ENCODE peak calls at places on chromosomes 16 and 17, in seven cellular contexts. One of them, this sample, is unnamed. For H3K36me3 and H3K4me1, the result is how much of the 10 kb centered on the place peaks cover.

GRCh38 chr17:74424117-74424516 is 7.8 kb upstream of the GPRC5C start:
- DNase-seq in right lobe of liver: no peak
- DNase-seq in hepatocyte: no peak
- DNase-seq in colonic mucosa: no peak
- DNase-seq in Peyer's patch: no peak
- DNase-seq in fibroblast of lung: no peak
- DNase-seq in lung: no peak
- DNase-seq in this sample: no peak

GRCh38 chr17:38330941-38331411 is 12.8 kb downstream of the GPR179 start:
- DNase-seq in hepatocyte: no peak
- DNase-seq in right lobe of liver: no peak
- DNase-seq in lung: no peak
- DNase-seq in colonic mucosa: no peak
- DNase-seq in Peyer's patch: no peak
- DNase-seq in fibroblast of lung: no peak
- DNase-seq in this sample: no peak

GRCh38 chr16:8848939-8849391 is 19.8 kb downstream of the CARHSP1 start:
- DNase-seq in fibroblast of lung: peak
- DNase-seq in colonic mucosa: no peak
- DNase-seq in Peyer's patch: no peak
- DNase-seq in right lobe of liver: no peak
- DNase-seq in hepatocyte: no peak
- DNase-seq in lung: no peak
- DNase-seq in this sample: no peak

GRCh38 chr16:47037396-47037745 is 63.9 kb upstream of the DNAJA2 start:
- DNase-seq in colonic mucosa: peak
- DNase-seq in Peyer's patch: peak
- DNase-seq in right lobe of liver: no peak
- DNase-seq in fibroblast of lung: peak
- DNase-seq in hepatocyte: peak
- DNase-seq in lung: no peak
- DNase-seq in this sample: peak

GRCh38 chr17:38654411-38655398 is 20.1 kb downstream of the EPOP start:
- DNase-seq in colonic mucosa: no peak
- DNase-seq in lung: no peak
- DNase-seq in fibroblast of lung: no peak
- DNase-seq in hepatocyte: no peak
- DNase-seq in right lobe of liver: no peak
- DNase-seq in Peyer's patch: no peak
- DNase-seq in this sample: no peak

GRCh38 chr16:177394-177822 is 928 bp downstream of the HBA1 start:
- DNase-seq in right lobe of liver: no peak
- DNase-seq in colonic mucosa: no peak
- DNase-seq in lung: no peak
- DNase-seq in fibroblast of lung: peak
- DNase-seq in hepatocyte: peak
- DNase-seq in Peyer's patch: no peak
- DNase-seq in this sample: no peak

GRCh38 chr16:29307598-29308507 is 98.7 kb downstream of the NPIPB11 start:
- DNase-seq in hepatocyte: no peak
- DNase-seq in Peyer's patch: no peak
- DNase-seq in lung: no peak
- DNase-seq in fibroblast of lung: peak
- DNase-seq in colonic mucosa: no peak
- DNase-seq in right lobe of liver: no peak
- DNase-seq in this sample: no peak

GRCh38 chr17:28230011-28230410 is 89.0 kb upstream of the TMEM97 start:
- DNase-seq in Peyer's patch: no peak
- DNase-seq in right lobe of liver: no peak
- DNase-seq in colonic mucosa: no peak
- DNase-seq in fibroblast of lung: no peak
- DNase-seq in hepatocyte: no peak
- DNase-seq in lung: no peak
- DNase-seq in this sample: no peak

GRCh38 chr16:77219437-77219836 is 20.2 kb downstream of the SYCE1L start:
- DNase-seq in lung: no peak
- DNase-seq in colonic mucosa: no peak
- DNase-seq in Peyer's patch: no peak
- DNase-seq in hepatocyte: no peak
- DNase-seq in right lobe of liver: no peak
- DNase-seq in fibroblast of lung: no peak
- DNase-seq in this sample: no peak

GRCh38 chr17:10907370-10907769 is 69.5 kb upstream of the PIRT start:
- DNase-seq in hepatocyte: no peak
- DNase-seq in right lobe of liver: no peak
- DNase-seq in fibroblast of lung: no peak
- DNase-seq in Peyer's patch: no peak
- DNase-seq in lung: no peak
- DNase-seq in colonic mucosa: no peak
- DNase-seq in this sample: no peak

GRCh38 chr17:4679652-4680051 is 24.3 kb downstream of the PELP1 start:
- DNase-seq in fibroblast of lung: peak
- DNase-seq in hepatocyte: peak
- DNase-seq in right lobe of liver: no peak
- DNase-seq in lung: no peak
- DNase-seq in colonic mucosa: no peak
- DNase-seq in Peyer's patch: no peak
- DNase-seq in this sample: no peak

GRCh38 chr16:56547120-56547948 is 17.5 kb upstream of the MT4 start:
- DNase-seq in fibroblast of lung: peak
- DNase-seq in colonic mucosa: no peak
- DNase-seq in right lobe of liver: no peak
- DNase-seq in hepatocyte: peak
- DNase-seq in Peyer's patch: no peak
- DNase-seq in lung: no peak
- DNase-seq in this sample: no peak

GRCh38 chr17:75849304-75849695 is 5.1 kb upstream of the UNC13D start:
- DNase-seq in hepatocyte: no peak
- DNase-seq in right lobe of liver: no peak
- DNase-seq in lung: no peak
- DNase-seq in fibroblast of lung: no peak
- DNase-seq in Peyer's patch: no peak
- DNase-seq in colonic mucosa: no peak
- DNase-seq in this sample: no peak

GRCh38 chr17:75845933-75846700 is 1.9 kb upstream of the UNC13D start:
- DNase-seq in hepatocyte: no peak
- DNase-seq in colonic mucosa: peak
- DNase-seq in lung: no peak
- DNase-seq in right lobe of liver: no peak
- DNase-seq in Peyer's patch: no peak
- DNase-seq in fibroblast of lung: no peak
- DNase-seq in this sample: peak

GRCh38 chr17:75846701-75847594 is 2.7 kb upstream of the UNC13D start:
- DNase-seq in Peyer's patch: no peak
- DNase-seq in fibroblast of lung: no peak
- DNase-seq in hepatocyte: no peak
- DNase-seq in right lobe of liver: no peak
- DNase-seq in lung: no peak
- DNase-seq in colonic mucosa: no peak
- DNase-seq in this sample: no peak

GRCh38 chr17:75848523-75849303 is 4.5 kb upstream of the UNC13D start:
- DNase-seq in lung: peak
- DNase-seq in colonic mucosa: peak
- DNase-seq in right lobe of liver: peak
- DNase-seq in hepatocyte: peak
- DNase-seq in Peyer's patch: peak
- DNase-seq in fibroblast of lung: no peak
- DNase-seq in this sample: peak

GRCh38 chr17:75847595-75848522 is 3.7 kb upstream of the UNC13D start:
- DNase-seq in hepatocyte: no peak
- DNase-seq in Peyer's patch: no peak
- DNase-seq in lung: no peak
- DNase-seq in fibroblast of lung: no peak
- DNase-seq in colonic mucosa: no peak
- DNase-seq in right lobe of liver: no peak
- DNase-seq in this sample: no peak
- H3K36me3 ChIP-seq in hepatocyte: under half
- H3K36me3 ChIP-seq in Peyer's patch: under half
- H3K36me3 ChIP-seq in lung: under half
- H3K36me3 ChIP-seq in fibroblast of lung: under half
- H3K36me3 ChIP-seq in colonic mucosa: under half
- H3K36me3 ChIP-seq in right lobe of liver: under half
- H3K36me3 ChIP-seq in this sample: half or more

GRCh38 chr17:82596316-82596715 is 51.9 kb downstream of the WDR45B start:
- DNase-seq in fibroblast of lung: no peak
- DNase-seq in hepatocyte: no peak
- DNase-seq in lung: no peak
- DNase-seq in right lobe of liver: no peak
- DNase-seq in Peyer's patch: no peak
- DNase-seq in colonic mucosa: no peak
- DNase-seq in this sample: no peak
- H3K4me1 ChIP-seq in fibroblast of lung: under half
- H3K4me1 ChIP-seq in hepatocyte: under half
- H3K4me1 ChIP-seq in lung: under half
- H3K4me1 ChIP-seq in right lobe of liver: under half
- H3K4me1 ChIP-seq in Peyer's patch: under half
- H3K4me1 ChIP-seq in colonic mucosa: under half
- H3K4me1 ChIP-seq in this sample: half or more

GRCh38 chr16:75416904-75417565 is 16.3 kb downstream of the CFDP1 start:
- DNase-seq in fibroblast of lung: no peak
- DNase-seq in colonic mucosa: no peak
- DNase-seq in lung: no peak
- DNase-seq in right lobe of liver: no peak
- DNase-seq in Peyer's patch: no peak
- DNase-seq in hepatocyte: no peak
- DNase-seq in this sample: no peak

GRCh38 chr16:75424096-75424762 is 9.1 kb downstream of the CFDP1 start:
- DNase-seq in fibroblast of lung: peak
- DNase-seq in lung: no peak
- DNase-seq in hepatocyte: peak
- DNase-seq in right lobe of liver: no peak
- DNase-seq in Peyer's patch: no peak
- DNase-seq in colonic mucosa: no peak
- DNase-seq in this sample: no peak

GRCh38 chr16:75421820-75422126 is 11.5 kb downstream of the CFDP1 start:
- DNase-seq in colonic mucosa: no peak
- DNase-seq in right lobe of liver: no peak
- DNase-seq in lung: no peak
- DNase-seq in hepatocyte: no peak
- DNase-seq in fibroblast of lung: no peak
- DNase-seq in Peyer's patch: no peak
- DNase-seq in this sample: no peak

GRCh38 chr16:75415169-75415908 is 18.0 kb downstream of the CFDP1 start:
- DNase-seq in lung: no peak
- DNase-seq in Peyer's patch: no peak
- DNase-seq in right lobe of liver: no peak
- DNase-seq in hepatocyte: no peak
- DNase-seq in colonic mucosa: no peak
- DNase-seq in fibroblast of lung: no peak
- DNase-seq in this sample: no peak

DNA sequence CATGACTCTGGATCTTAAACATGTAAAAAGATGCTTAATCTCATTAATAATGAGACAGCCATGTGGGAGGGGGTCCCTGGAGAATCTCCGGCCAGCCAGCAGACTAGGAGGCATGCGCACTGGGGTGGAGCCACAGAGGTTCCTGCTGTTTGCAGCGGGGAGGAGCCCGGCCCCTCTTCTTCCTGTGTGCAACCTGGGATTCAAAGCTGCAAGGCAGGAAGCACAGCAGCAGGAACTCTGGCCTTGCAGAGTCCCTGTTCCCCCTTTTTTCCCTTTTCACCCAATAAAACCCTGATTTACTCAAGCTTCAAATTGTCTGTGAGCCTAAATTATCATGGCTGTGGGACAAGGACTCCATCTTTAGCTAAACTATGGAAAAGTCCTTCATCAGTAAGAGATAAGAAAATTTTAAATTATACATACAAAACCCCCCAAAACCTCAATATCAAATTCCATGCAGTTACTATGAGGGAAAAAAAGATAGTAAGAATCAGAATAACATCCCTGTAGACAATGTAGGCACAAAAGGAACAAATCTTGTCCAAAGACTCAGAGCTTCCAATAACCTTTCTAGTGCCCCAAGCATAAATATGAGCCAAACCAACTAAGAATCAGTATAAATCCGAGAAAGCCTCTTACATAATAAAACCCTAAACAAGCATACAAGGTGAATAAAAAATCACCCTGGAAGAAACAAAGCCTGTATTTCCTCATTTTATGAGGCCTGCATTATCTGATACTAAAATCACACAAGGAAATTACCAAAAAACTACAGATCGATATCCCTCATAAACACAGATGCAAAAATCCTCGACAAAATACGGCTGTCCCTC is 12.1 kb downstream of the CFDP1 start:
- DNase-seq in Peyer's patch: peak
- DNase-seq in fibroblast of lung: peak
- DNase-seq in hepatocyte: peak
- DNase-seq in colonic mucosa: peak
- DNase-seq in right lobe of liver: peak
- DNase-seq in lung: peak
- DNase-seq in this sample: peak
- H3K27ac ChIP-seq in Peyer's patch: no peak
- H3K27ac ChIP-seq in fibroblast of lung: no peak
- H3K27ac ChIP-seq in hepatocyte: peak
- H3K27ac ChIP-seq in colonic mucosa: peak
- H3K27ac ChIP-seq in right lobe of liver: no peak
- H3K27ac ChIP-seq in lung: no peak
- H3K27ac ChIP-seq in this sample: peak

DNA sequence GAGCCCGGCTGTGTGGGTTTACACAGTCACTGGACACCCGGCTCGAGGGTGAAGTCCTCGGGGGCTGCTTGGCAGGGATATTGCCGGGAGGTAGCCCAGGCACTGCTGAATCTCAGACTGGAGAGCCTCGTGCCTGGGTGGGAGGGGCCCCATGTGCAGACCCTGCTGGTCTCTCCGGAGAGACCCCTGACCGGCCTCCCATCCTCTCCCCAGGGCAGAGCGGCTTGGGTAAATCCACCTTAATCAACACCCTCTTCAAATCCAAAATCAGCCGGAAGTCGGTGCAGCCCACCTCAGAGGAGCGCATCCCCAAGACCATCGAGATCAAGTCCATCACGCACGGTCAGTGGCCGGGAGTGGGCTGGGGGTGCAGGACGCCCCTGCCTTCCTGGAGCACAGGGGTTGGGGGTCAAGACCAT is 346.5 kb downstream of the SEC14L1 start:
- DNase-seq in fibroblast of lung: no peak
- DNase-seq in colonic mucosa: no peak
- DNase-seq in lung: no peak
- DNase-seq in hepatocyte: no peak
- DNase-seq in Peyer's patch: no peak
- DNase-seq in right lobe of liver: peak
- DNase-seq in this sample: peak
- H3K36me3 ChIP-seq in fibroblast of lung: half or more
- H3K36me3 ChIP-seq in colonic mucosa: under half
- H3K36me3 ChIP-seq in lung: under half
- H3K36me3 ChIP-seq in hepatocyte: under half
- H3K36me3 ChIP-seq in Peyer's patch: under half
- H3K36me3 ChIP-seq in right lobe of liver: under half
- H3K36me3 ChIP-seq in this sample: under half